ENCODE peak calls at places on chromosomes 12 and 14, in four cellular contexts. B is SK-N-MC, Y is HS-5, T is fibroblast of the conjunctiva. K is an unnamed sample.

GRCh38 chr12:54421175-54421872 is 2.3 kb upstream of the ITGA5 start:
- DNase-seq in B (no peak), T (no peak), Y (no peak), K (no peak)

GRCh38 chr12:25404955-25405354 is 148.1 kb downstream of the LMNTD1 start:
- DNase-seq in B (no peak), Y (no peak), T (no peak), K (no peak)

GRCh38 chr12:42201061-42201460 is 37.0 kb downstream of the YAF2 start:
- DNase-seq in T (no peak), Y (no peak), B (no peak), K (no peak)

GRCh38 chr14:72594099-72594901 is 299.6 kb downstream of the DPF3 start:
- DNase-seq in T (no peak), B (no peak), Y (no peak), K (no peak)

GRCh38 chr14:90242444-90242843 is 13.9 kb upstream of the PSMC1 start:
- DNase-seq in B (no peak), T (no peak), Y (no peak), K (no peak)

GRCh38 chr12:54217774-54218221 is 29.0 kb upstream of the SMUG1 start:
- DNase-seq in Y (no peak), T (no peak), B (no peak), K (peak)

GRCh38 chr14:38721822-38722431 is 381.1 kb downstream of the SEC23A start:
- DNase-seq in T (peak), B (peak), Y (peak), K (peak)

GRCh38 chr14:74645735-74646134 is 33.7 kb upstream of the LTBP2 start:
- DNase-seq in Y (no peak), B (no peak), T (no peak), K (no peak)

GRCh38 chr12:28108599-28108998 is 81.7 kb upstream of the CCDC91 start:
- DNase-seq in Y (no peak), B (no peak), T (no peak), K (no peak)

GRCh38 chr12:73421832-73422231 is 1115.8 kb upstream of the ATXN7L3B start:
- DNase-seq in B (no peak), Y (peak), T (no peak), K (no peak)

GRCh38 chr14:49549446-49549845 is 36.7 kb downstream of the RPS29 start:
- DNase-seq in T (no peak), B (no peak), Y (no peak), K (no peak)

GRCh38 chr14:39229222-39229543 is 4.5 kb upstream of the MIA2 start:
- DNase-seq in Y (no peak), B (no peak), T (no peak), K (no peak)

GRCh38 chr14:95901014-95901413 is 24.4 kb downstream of the TUNAR start:
- DNase-seq in T (no peak), B (no peak), Y (peak), K (no peak)

GRCh38 chr14:72665259-72665658 is 228.6 kb downstream of the DPF3 start:
- DNase-seq in T (peak), B (no peak), Y (peak), K (no peak)

GRCh38 chr14:100237735-100238418 is 1.1 kb upstream of the YY1 start:
- DNase-seq in T (no peak), B (no peak), Y (no peak), K (peak)

GRCh38 chr14:54109521-54110120 is 153.0 kb upstream of the BMP4 start:
- DNase-seq in Y (no peak), T (no peak), B (no peak), K (no peak)

GRCh38 chr12:49108958-49109404 is 1.7 kb downstream of the LMBR1L start:
- DNase-seq in B (no peak), Y (no peak), T (no peak), K (no peak)

GRCh38 chr12:26867084-26867483 is 34.1 kb upstream of the ITPR2 start:
- DNase-seq in B (no peak), T (no peak), Y (no peak), K (no peak)

GRCh38 chr12:30358113-30358512 is 337.6 kb downstream of the IPO8 start:
- DNase-seq in Y (no peak), T (no peak), B (no peak), K (no peak)

GRCh38 chr12:122527478-122527944 is 462 bp downstream of the KNTC1 start:
- DNase-seq in Y (no peak), T (no peak), B (no peak), K (peak)

GRCh38 chr12:124847675-124848074 is 16.0 kb downstream of the SCARB1 start:
- DNase-seq in T (no peak), B (no peak), Y (no peak), K (no peak)

GRCh38 chr12:14403711-14404164 is 38.3 kb downstream of the ATF7IP start:
- DNase-seq in Y (peak), T (peak), B (peak), K (peak)

GRCh38 chr12:124565071-124565491 is 2.3 kb downstream of the NCOR2 start:
- DNase-seq in T (no peak), Y (no peak), B (no peak), K (peak)

K was measured in NCI-H69.